ENCODE peak calls at places on chromosomes 2 and 18, in six cellular contexts. H is dorsolateral prefrontal cortex, C is heart right ventricle, D is adrenal gland, J is foreskin fibroblast, N is A549. A is an unnamed sample.

GRCh38 chr2:191869781-191870180 is 22.9 kb upstream of the CAVIN2 start:
- DNase-seq in H (no peak), C (no peak), D (no peak), J (no peak), N (no peak), A (no peak)

GRCh38 chr18:2883137-2883671 is 36.4 kb downstream of the EMILIN2 start:
- DNase-seq in H (no peak), C (no peak), D (no peak), J (no peak), N (no peak), A (no peak)

GRCh38 chr2:8841962-8842361 is 4.5 kb upstream of the KIDINS220 start:
- DNase-seq in H (no peak), C (no peak), D (no peak), J (no peak), N (no peak), A (no peak)

GRCh38 chr18:11387880-11388279 is 221.5 kb upstream of the SLC35G4 start:
- DNase-seq in H (no peak), C (peak; percentile 57), D (peak; percentile 82), J (peak; percentile 23), N (peak; percentile 35), A (no peak)

GRCh38 chr18:28684746-28685145 is 507.8 kb upstream of the CDH2 start:
- DNase-seq in H (no peak), C (no peak), D (no peak), J (peak; percentile 80), N (no peak), A (no peak)

GRCh38 chr18:23227729-23228075 is 92.4 kb downstream of the CABLES1 start:
- DNase-seq in H (no peak), C (no peak), D (no peak), J (no peak), N (no peak), A (no peak)

GRCh38 chr2:36177282-36177681 is 178.3 kb upstream of the CRIM1 start:
- DNase-seq in H (no peak), C (no peak), D (no peak), J (no peak), N (no peak), A (no peak)

GRCh38 chr18:47996091-47996541 is 65.7 kb upstream of the SMAD2 start:
- DNase-seq in H (no peak), C (no peak), D (no peak), J (peak; percentile 15), N (no peak), A (no peak)

GRCh38 chr2:173571887-173572680 is 217.4 kb downstream of the CDCA7 start:
- DNase-seq in H (no peak), C (no peak), D (no peak), J (no peak), N (no peak), A (no peak)

GRCh38 chr2:110755494-110756078 is 23.2 kb downstream of the ACOXL start:
- DNase-seq in H (no peak), C (no peak), D (no peak), J (no peak), N (peak; percentile 14), A (no peak)

GRCh38 chr18:10266236-10266585 is 188.2 kb upstream of the APCDD1 start:
- DNase-seq in H (no peak), C (no peak), D (no peak), J (no peak), N (no peak), A (no peak)

GRCh38 chr18:58954986-58955385 is 90.3 kb downstream of the ZNF532 start:
- DNase-seq in H (no peak), C (no peak), D (no peak), J (no peak), N (no peak), A (no peak)

GRCh38 chr2:101823347-101823791 is 125.9 kb downstream of the MAP4K4 start:
- DNase-seq in H (no peak), C (no peak), D (peak; percentile 66), J (peak; percentile 62), N (no peak), A (no peak)

GRCh38 chr2:100812141-100812540 is 7.8 kb upstream of the NPAS2 start:
- DNase-seq in H (no peak), C (no peak), D (no peak), J (no peak), N (no peak), A (no peak)

GRCh38 chr2:70715161-70715985 is 52.6 kb downstream of the ADD2 start:
- DNase-seq in H (no peak), C (no peak), D (no peak), J (no peak), N (no peak), A (no peak)

GRCh38 chr2:149611100-149611820 is 23.7 kb upstream of the MMADHC start:
- DNase-seq in H (no peak), C (no peak), D (no peak), J (no peak), N (no peak), A (no peak)

GRCh38 chr2:191710411-191710900 is 32.5 kb downstream of the NABP1 start:
- DNase-seq in H (no peak), C (no peak), D (no peak), J (peak; percentile 81), N (no peak), A (peak; percentile 61)

GRCh38 chr2:166112193-166112605 is 15.6 kb downstream of the SCN1A start:
- DNase-seq in H (no peak), C (no peak), D (no peak), J (no peak), N (no peak), A (no peak)

GRCh38 chr2:11753452-11753885 is 7.0 kb downstream of the LPIN1 start:
- DNase-seq in H (peak; percentile 36), C (no peak), D (no peak), J (no peak), N (no peak), A (no peak)

GRCh38 chr2:180279581-180279980 is 272.5 kb upstream of the CWC22 start:
- DNase-seq in H (no peak), C (no peak), D (no peak), J (no peak), N (no peak), A (no peak)

GRCh38 chr18:35571138-35571537 is 10.4 kb upstream of the GALNT1 start:
- DNase-seq in H (no peak), C (no peak), D (no peak), J (no peak), N (no peak), A (no peak)

GRCh38 chr18:56423626-56424025 is 214.8 kb downstream of the TXNL1 start:
- DNase-seq in H (no peak), C (no peak), D (no peak), J (no peak), N (no peak), A (no peak)

GRCh38 chr2:72638600-72639211 is 187.1 kb downstream of the EXOC6B start:
- DNase-seq in H (peak; percentile 17), C (no peak), D (no peak), J (no peak), N (no peak), A (no peak)

GRCh38 chr2:217090024-217090473 is 230.2 kb upstream of the TNP1 start:
- DNase-seq in H (no peak), C (no peak), D (no peak), J (no peak), N (no peak), A (no peak)
- H3K4me3 ChIP-seq in H (peak overlapping the region; percentile 9), C (no peak overlapping the region), D (no peak overlapping the region), J (peak overlapping the region; percentile 35), N (no peak overlapping the region), A (no peak overlapping the region)

GRCh38 chr2:63984606-63985359 is 34.4 kb downstream of the VPS54 start:
- DNase-seq in H (no peak), C (no peak), D (peak; percentile 74), J (no peak), N (no peak), A (no peak)

GRCh38 chr2:63993871-63994270 is 25.4 kb downstream of the VPS54 start:
- DNase-seq in H (no peak), C (no peak), D (no peak), J (no peak), N (no peak), A (no peak)

GRCh38 chr2:63983986-63984605 is 35.1 kb downstream of the VPS54 start:
- DNase-seq in H (no peak), C (no peak), D (no peak), J (peak; percentile 3), N (no peak), A (no peak)

GRCh38 chr2:63992061-63992685 is 27.1 kb downstream of the VPS54 start:
- DNase-seq in H (no peak), C (no peak), D (no peak), J (no peak), N (no peak), A (no peak)

DNA sequence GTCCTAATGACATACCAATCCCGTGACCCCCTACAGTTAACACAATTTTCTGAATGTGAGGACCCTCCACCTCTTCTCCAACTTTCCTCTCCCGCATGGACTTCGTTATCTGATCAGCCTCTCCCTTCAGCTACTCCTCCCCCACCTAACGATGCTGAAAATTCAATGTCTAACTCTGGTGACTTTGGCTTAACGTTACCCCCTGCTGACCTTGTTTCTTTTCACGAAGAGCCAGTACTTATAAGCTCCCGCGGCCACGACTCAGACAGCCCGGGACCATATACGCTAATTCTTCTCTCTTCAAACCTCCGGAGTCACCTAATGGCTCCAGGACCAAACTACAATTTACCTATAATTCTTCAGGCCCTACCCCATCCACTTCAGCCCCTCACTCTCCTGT is 29.2 kb downstream of the VPS54 start:
- DNase-seq in H (no peak), C (no peak), D (no peak), J (no peak), N (no peak), A (no peak)
- H3K4me3 ChIP-seq in H (no peak overlapping the region), C (no peak overlapping the region), D (no peak overlapping the region), J (no peak overlapping the region), N (no peak overlapping the region), A (no peak overlapping the region)

GRCh38 chr2:80303825-80304521 is 579 bp downstream of the LRRTM1 start:
- DNase-seq in H (peak; percentile 8), C (no peak), D (no peak), J (no peak), N (no peak), A (no peak)

GRCh38 chr2:80303006-80303741 is 1.4 kb downstream of the LRRTM1 start:
- DNase-seq in H (peak; percentile 6), C (no peak), D (no peak), J (no peak), N (no peak), A (no peak)

GRCh38 chr2:80302001-80302464 is 2.5 kb downstream of the LRRTM1 start:
- DNase-seq in H (no peak), C (no peak), D (no peak), J (no peak), N (no peak), A (no peak)

GRCh38 chr2:80302465-80303005 is 2.0 kb downstream of the LRRTM1 start:
- DNase-seq in H (no peak), C (no peak), D (no peak), J (no peak), N (no peak), A (no peak)

DNA sequence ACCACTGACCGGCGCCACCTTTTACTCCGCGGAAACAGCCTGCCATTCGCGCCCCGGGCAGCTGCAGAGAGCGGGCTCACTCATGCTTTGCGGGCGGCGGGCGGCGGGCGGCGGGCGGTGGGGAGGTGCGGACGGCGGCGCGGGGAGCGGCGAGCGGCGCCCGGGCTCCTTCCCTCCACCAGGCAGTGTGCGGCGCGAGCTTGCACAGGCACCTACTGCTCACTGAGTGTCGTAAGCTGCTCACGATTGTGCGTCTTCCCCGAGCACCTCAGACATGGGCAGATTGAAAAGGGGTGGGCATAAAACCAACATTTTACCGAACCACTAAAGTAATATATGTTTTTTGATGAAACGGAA is at the start of gene LRRTM1:
- DNase-seq in H (peak; percentile 16), C (peak; percentile 12), D (no peak), J (no peak), N (no peak), A (no peak)
- H3K4me3 ChIP-seq in H (peak within 1 kb of the TSS; percentile 61), C (peak within 1 kb of the TSS; percentile 46), D (no peak within 1 kb of the TSS), J (peak within 1 kb of the TSS; percentile 49), N (no peak within 1 kb of the TSS), A (peak within 1 kb of the TSS; percentile 34)

GRCh38 chr18:12679183-12679786 is 21.4 kb upstream of the SPIRE1 start:
- DNase-seq in H (no peak), C (peak; percentile 46), D (peak; percentile 58), J (no peak), N (no peak), A (no peak)
- H3K4me3 ChIP-seq in H (peak overlapping the region; percentile 15), C (peak overlapping the region; percentile 14), D (no peak overlapping the region), J (peak overlapping the region; percentile 29), N (no peak overlapping the region), A (peak overlapping the region; percentile 9)